ENCODE peak calls at places on chromosomes 5 and 9, in six cellular contexts. X, Q, T, K, Z and N are unnamed samples.

GRCh38 chr9:104412238-104412637 is 91.8 kb upstream of the OR13F1 start:
- DNase-seq in X (no peak), Q (no peak), T (no peak), K (no peak), Z (no peak), N (peak; percentile 2)

GRCh38 chr9:120711841-120712538 is 2.3 kb downstream of the MEGF9 start:
- DNase-seq in X (peak; percentile 34), Q (no peak), T (no peak), K (no peak), Z (peak; percentile 26), N (no peak)

GRCh38 chr9:96062854-96063253 is 187.4 kb downstream of the ERCC6L2 start:
- DNase-seq in X (peak; percentile 15), Q (no peak), T (no peak), K (no peak), Z (no peak), N (no peak)

GRCh38 chr5:151483176-151483575 is 35.8 kb downstream of the SLC36A1 start:
- DNase-seq in X (no peak), Q (peak; percentile 46), T (no peak), K (no peak), Z (peak; percentile 65), N (no peak)

GRCh38 chr9:126173401-126173800 is 153.2 kb upstream of the MVB12B start:
- DNase-seq in X (no peak), Q (no peak), T (no peak), K (no peak), Z (no peak), N (no peak)

GRCh38 chr5:172455511-172456061 is 1.3 kb upstream of the SH3PXD2B start:
- DNase-seq in X (no peak), Q (peak; percentile 70), T (peak; percentile 54), K (peak; percentile 67), Z (peak; percentile 50), N (no peak)

GRCh38 chr9:132744881-132745761 is 74.9 kb downstream of the GTF3C4 start:
- DNase-seq in X (no peak), Q (no peak), T (no peak), K (peak; percentile 63), Z (peak; percentile 6), N (peak; percentile 44)

GRCh38 chr9:106883626-106884190 is 20.7 kb downstream of the ZNF462 start:
- DNase-seq in X (no peak), Q (peak; percentile 52), T (no peak), K (no peak), Z (peak; percentile 52), N (no peak)

GRCh38 chr9:78958887-78959286 is 612.9 kb upstream of the TLE4 start:
- DNase-seq in X (no peak), Q (no peak), T (no peak), K (no peak), Z (no peak), N (no peak)

GRCh38 chr5:40736103-40736875 is 19.5 kb downstream of the TTC33 start:
- DNase-seq in X (peak; percentile 7), Q (peak; percentile 74), T (no peak), K (no peak), Z (peak; percentile 72), N (peak; percentile 27)

GRCh38 chr5:169706758-169707450 is 69.8 kb downstream of the DOCK2 start:
- DNase-seq in X (no peak), Q (peak; percentile 86), T (no peak), K (no peak), Z (peak; percentile 78), N (no peak)

GRCh38 chr5:172344855-172345254 is 61.3 kb upstream of the UBTD2 start:
- DNase-seq in X (no peak), Q (no peak), T (no peak), K (no peak), Z (no peak), N (no peak)

GRCh38 chr5:67094476-67095300 is 101.9 kb downstream of the CD180 start:
- DNase-seq in X (no peak), Q (peak; percentile 56), T (no peak), K (peak; percentile 61), Z (peak; percentile 84), N (no peak)

GRCh38 chr5:66197764-66198405 is 53.8 kb downstream of the SREK1 start:
- DNase-seq in X (peak; percentile 8), Q (no peak), T (no peak), K (no peak), Z (no peak), N (no peak)

GRCh38 chr5:17314907-17315471 is 97.6 kb downstream of the BASP1 start:
- DNase-seq in X (no peak), Q (no peak), T (no peak), K (no peak), Z (peak; percentile 45), N (no peak)

GRCh38 chr5:149603210-149603609 is 21.9 kb downstream of the ARHGEF37 start:
- DNase-seq in X (peak; percentile 61), Q (no peak), T (no peak), K (no peak), Z (no peak), N (no peak)

GRCh38 chr5:4804619-4805211 is 335.4 kb upstream of the ADAMTS16 start:
- DNase-seq in X (no peak), Q (no peak), T (no peak), K (no peak), Z (no peak), N (no peak)

GRCh38 chr5:58080573-58080972 is 379.3 kb downstream of the PLK2 start:
- DNase-seq in X (peak; percentile 65), Q (peak; percentile 69), T (no peak), K (no peak), Z (peak; percentile 71), N (no peak)

GRCh38 chr9:15697459-15697858 is 144.6 kb downstream of the CCDC171 start:
- DNase-seq in X (no peak), Q (peak; percentile 95), T (no peak), K (no peak), Z (peak; percentile 79), N (no peak)

GRCh38 chr5:72328172-72328571 is 8.0 kb downstream of the PTCD2 start:
- DNase-seq in X (no peak), Q (peak; percentile 21), T (no peak), K (no peak), Z (peak; percentile 6), N (no peak)

GRCh38 chr5:175163586-175164275 is 280.3 kb downstream of the DRD1 start:
- DNase-seq in X (no peak), Q (no peak), T (no peak), K (no peak), Z (no peak), N (no peak)

GRCh38 chr9:112072721-112073553 is 102.2 kb downstream of the SUSD1 start:
- DNase-seq in X (peak; percentile 46), Q (peak; percentile 98), T (no peak), K (no peak), Z (peak; percentile 99), N (no peak)

GRCh38 chr5:168865973-168866372 is 286.8 kb upstream of the PANK3 start:
- DNase-seq in X (no peak), Q (no peak), T (peak; percentile 60), K (peak; percentile 57), Z (no peak), N (peak; percentile 37)

GRCh38 chr5:10485142-10485795 is 43.6 kb downstream of the ROPN1L start:
- DNase-seq in X (no peak), Q (peak; percentile 96), T (no peak), K (peak; percentile 71), Z (peak; percentile 80), N (no peak)

GRCh38 chr9:111233963-111234362 is 96.1 kb downstream of the OR2K2 start:
- DNase-seq in X (no peak), Q (no peak), T (no peak), K (no peak), Z (no peak), N (no peak)

GRCh38 chr9:98215266-98215665 is 22.8 kb upstream of the CORO2A start:
- DNase-seq in X (no peak), Q (peak; percentile 65), T (no peak), K (no peak), Z (no peak), N (no peak)

GRCh38 chr5:115304496-115304895 is 8.0 kb upstream of the CCDC112 start:
- DNase-seq in X (no peak), Q (no peak), T (no peak), K (no peak), Z (no peak), N (no peak)

GRCh38 chr5:31033295-31033694 is 160.2 kb upstream of the CDH6 start:
- DNase-seq in X (no peak), Q (peak; percentile 68), T (no peak), K (no peak), Z (no peak), N (no peak)

GRCh38 chr9:35814106-35814840 is 569 bp downstream of the HINT2 start:
- DNase-seq in X (peak; percentile 52), Q (peak; percentile 41), T (no peak), K (peak; percentile 85), Z (peak; percentile 75), N (peak; percentile 67)

GRCh38 chr5:114362977-114363721 is 1.3 kb downstream of the KCNN2 start:
- DNase-seq in X (no peak), Q (peak; percentile 37), T (peak; percentile 55), K (peak; percentile 30), Z (peak; percentile 56), N (peak; percentile 11)

GRCh38 chr5:95070453-95070852 is 214.4 kb downstream of the MCTP1 start:
- DNase-seq in X (no peak), Q (no peak), T (no peak), K (no peak), Z (no peak), N (no peak)

GRCh38 chr5:142971296-142972013 is 201.3 kb downstream of the ARHGAP26 start:
- DNase-seq in X (no peak), Q (no peak), T (no peak), K (no peak), Z (no peak), N (no peak)
- H3K4me2 ChIP-seq in X (no peak overlapping the region), Q (no peak overlapping the region), T (no peak overlapping the region), K (no peak overlapping the region), Z (no peak overlapping the region), N (no peak overlapping the region)

GRCh38 chr5:83957188-83957587 is 236.5 kb upstream of the HAPLN1 start:
- DNase-seq in X (no peak), Q (peak; percentile 33), T (no peak), K (no peak), Z (no peak), N (no peak)

GRCh38 chr5:83956386-83956785 is 235.7 kb upstream of the HAPLN1 start:
- DNase-seq in X (no peak), Q (peak; percentile 45), T (no peak), K (no peak), Z (peak; percentile 47), N (no peak)

GRCh38 chr5:83955916-83956315 is 235.3 kb upstream of the HAPLN1 start:
- DNase-seq in X (no peak), Q (peak; percentile 77), T (no peak), K (no peak), Z (peak; percentile 81), N (no peak)
- H2AFZ ChIP-seq in X (no peak overlapping the region), Q (peak overlapping the region; percentile 0), T (no peak overlapping the region), K (no peak overlapping the region), Z (no peak overlapping the region), N (no peak overlapping the region)

DNA sequence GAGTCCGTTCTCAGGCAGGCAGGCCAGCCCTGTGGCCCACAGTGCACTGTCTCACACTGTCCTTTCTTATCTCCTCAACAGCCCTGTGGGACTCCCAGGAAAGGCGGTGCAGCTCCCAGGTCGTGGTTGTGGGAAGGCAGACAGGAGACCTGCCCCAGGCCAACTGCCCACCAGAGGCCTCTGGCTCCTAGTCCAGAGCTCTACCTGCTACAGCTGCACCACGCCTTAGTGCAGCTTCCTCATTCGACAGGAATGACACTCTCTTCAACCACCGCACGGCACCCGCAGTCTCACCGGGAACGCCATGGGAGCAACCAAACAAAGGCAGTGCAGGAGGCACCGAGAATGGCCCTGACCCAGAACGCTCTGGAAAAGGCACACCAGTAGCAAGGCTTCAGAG is 25.3 kb downstream of the CAMSAP1 start:
- DNase-seq in X (peak; percentile 81), Q (no peak), T (no peak), K (no peak), Z (no peak), N (no peak)
- H3K79me1 ChIP-seq in X (no peaks in the 10 kb centered on the region), Q (peaks cover 39% of the 10 kb centered on the region), T (peaks cover 43% of the 10 kb centered on the region), K (peaks cover 11% of the 10 kb centered on the region), Z (peaks cover 27% of the 10 kb centered on the region), N (peaks cover 35% of the 10 kb centered on the region)

GRCh38 chr9:136997830-136998234 is 1.5 kb upstream of the CLIC3 start:
- DNase-seq in X (no peak), Q (no peak), T (no peak), K (no peak), Z (no peak), N (no peak)
- H3K4me2 ChIP-seq in X (no peak overlapping the region), Q (no peak overlapping the region), T (peak overlapping the region; percentile 77), K (no peak overlapping the region), Z (no peak overlapping the region), N (no peak overlapping the region)